ENCODE peak calls at places on chromosomes 16 and 17, in five cellular contexts. R is endodermal cell, E is heart right ventricle, T is fibroblast of pulmonary artery, B is breast epithelium. H is an unnamed sample.
A peak's percentile ranks its signal among the peaks of the same experiment; 100 is the strongest.

GRCh38 chr16:4375717-4376116 is 4.1 kb downstream of the VASN start:
- DNase-seq in R (peak; percentile 49), E (no peak), T (no peak), B (no peak), H (no peak)

GRCh38 chr17:35969558-35970442 is 11.5 kb downstream of the CCL16 start:
- DNase-seq in R (peak; percentile 97), E (peak; percentile 79), T (peak; percentile 85), B (peak; percentile 74), H (peak; percentile 79)

GRCh38 chr16:1068451-1068850 is 4.1 kb upstream of the SSTR5 start:
- DNase-seq in R (no peak), E (no peak), T (no peak), B (no peak), H (no peak)

GRCh38 chr17:16371742-16372141 is 9.1 kb upstream of the UBB start:
- DNase-seq in R (no peak), E (peak; percentile 38), T (peak; percentile 62), B (no peak), H (no peak)

GRCh38 chr16:89314357-89314756 is 96.9 kb downstream of the ZNF778 start:
- DNase-seq in R (no peak), E (no peak), T (no peak), B (no peak), H (no peak)

GRCh38 chr16:8926827-8927226 is 36.9 kb downstream of the USP7 start:
- DNase-seq in R (no peak), E (no peak), T (no peak), B (no peak), H (no peak)

GRCh38 chr17:15264542-15264941 is 584 bp downstream of the PMP22 start:
- DNase-seq in R (peak; percentile 41), E (peak; percentile 36), T (no peak), B (peak; percentile 68), H (no peak)

GRCh38 chr16:5428932-5429331 is 331.3 kb upstream of the EEF2KMT start:
- DNase-seq in R (peak; percentile 91), E (no peak), T (no peak), B (no peak), H (peak; percentile 33)

GRCh38 chr16:72989203-72989991 is 58.5 kb downstream of the ZFHX3 start:
- DNase-seq in R (no peak), E (no peak), T (peak; percentile 78), B (no peak), H (no peak)

GRCh38 chr17:65181237-65182061 is 44.3 kb downstream of the RGS9 start:
- DNase-seq in R (no peak), E (no peak), T (no peak), B (no peak), H (no peak)

GRCh38 chr17:8832711-8833352 is 33.7 kb upstream of the MFSD6L start:
- DNase-seq in R (peak; percentile 97), E (no peak), T (no peak), B (no peak), H (peak; percentile 51)

GRCh38 chr17:78414178-78415162 is 36.0 kb downstream of the PGS1 start:
- DNase-seq in R (no peak), E (no peak), T (no peak), B (no peak), H (no peak)

GRCh38 chr17:39605492-39606433 is 2.0 kb downstream of the NEUROD2 start:
- DNase-seq in R (peak; percentile 88), E (no peak), T (no peak), B (no peak), H (no peak)

GRCh38 chr17:13477180-13477611 is 124.5 kb downstream of the HS3ST3A1 start:
- DNase-seq in R (no peak), E (no peak), T (peak; percentile 39), B (no peak), H (no peak)

GRCh38 chr17:82215095-82215971 is 2.7 kb upstream of the CCDC57 start:
- DNase-seq in R (peak; percentile 65), E (no peak), T (no peak), B (no peak), H (peak; percentile 45)

GRCh38 chr17:82592751-82593589 is 55.3 kb downstream of the WDR45B start:
- DNase-seq in R (peak; percentile 85), E (peak; percentile 78), T (peak; percentile 82), B (no peak), H (peak; percentile 39)

DNA sequence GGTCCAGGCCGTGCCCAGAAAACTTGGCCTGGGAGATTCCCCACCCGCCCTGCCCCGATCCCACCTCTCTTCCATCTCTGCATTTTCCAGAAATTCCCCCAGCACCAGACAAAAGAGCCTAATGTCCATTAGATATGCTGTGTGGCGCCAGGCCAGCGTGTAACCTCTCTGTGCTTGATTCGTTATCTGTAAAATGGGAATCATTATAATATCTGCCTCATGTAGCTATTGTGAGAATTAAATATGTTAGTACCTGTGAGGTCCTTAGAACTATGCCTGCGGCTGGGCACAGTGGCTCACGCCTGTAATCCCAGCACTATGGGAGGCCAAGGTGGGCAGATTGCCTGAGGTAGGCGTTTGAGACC is 33.6 kb upstream of the IL21R start:
- DNase-seq in R (no peak), E (no peak), T (no peak), B (no peak), H (no peak)
- TF ChIP-seq CTCF in R (no peak), E (no peak), T (no peak), B (no peak), H (no peak)

DNA sequence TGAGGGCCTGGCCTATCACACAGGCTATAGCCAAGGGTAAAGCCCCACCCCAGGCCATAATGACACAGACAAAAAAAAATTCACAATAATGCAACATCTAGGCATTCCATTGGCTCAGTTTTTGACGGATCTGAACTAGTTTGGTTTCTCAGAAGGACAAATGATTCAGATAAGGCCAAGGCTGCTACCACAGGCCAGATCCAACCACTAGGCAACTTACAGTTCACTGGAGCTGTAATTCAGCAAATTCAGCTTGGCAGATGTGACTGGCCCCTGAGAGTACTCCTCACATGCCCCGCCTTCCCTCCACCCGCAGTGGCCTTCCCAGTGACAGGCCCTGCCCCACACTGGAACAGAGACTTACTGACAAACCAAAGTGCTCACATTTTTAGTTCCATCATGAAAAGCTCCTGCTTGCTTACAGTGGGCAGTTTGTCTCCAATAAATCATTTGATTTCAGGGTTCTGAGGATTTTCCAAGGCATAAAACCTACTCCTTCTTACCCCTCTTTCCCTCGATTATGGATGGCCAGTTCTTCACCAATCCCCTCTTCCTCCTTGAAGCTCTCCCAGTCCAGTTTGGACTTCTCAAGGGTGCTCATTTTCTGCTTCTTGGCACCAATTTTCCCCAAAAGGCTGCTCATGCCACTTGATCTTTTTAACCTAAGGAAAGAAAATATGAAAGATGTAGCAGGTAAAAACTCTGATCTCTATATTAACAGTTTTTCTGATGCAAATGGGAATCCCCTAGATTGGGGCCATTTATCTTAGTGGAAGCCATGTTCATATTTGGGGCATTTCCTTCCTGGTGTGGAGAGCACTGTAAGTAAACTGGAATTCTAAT is 53.3 kb upstream of the BCAR1 start:
- DNase-seq in R (no peak), E (peak; percentile 41), T (peak; percentile 89), B (no peak), H (no peak)
- TF ChIP-seq CTCF in R (no peak), E (no peak), T (no peak), B (no peak), H (no peak)

GRCh38 chr17:50270430-50271172 is 3.7 kb upstream of the TMEM92 start:
- DNase-seq in R (no peak), E (no peak), T (peak; percentile 68), B (peak; percentile 50), H (no peak)
- TF ChIP-seq CTCF in R (no peak), E (no peak), T (no peak), B (no peak), H (peak; percentile 48)

DNA sequence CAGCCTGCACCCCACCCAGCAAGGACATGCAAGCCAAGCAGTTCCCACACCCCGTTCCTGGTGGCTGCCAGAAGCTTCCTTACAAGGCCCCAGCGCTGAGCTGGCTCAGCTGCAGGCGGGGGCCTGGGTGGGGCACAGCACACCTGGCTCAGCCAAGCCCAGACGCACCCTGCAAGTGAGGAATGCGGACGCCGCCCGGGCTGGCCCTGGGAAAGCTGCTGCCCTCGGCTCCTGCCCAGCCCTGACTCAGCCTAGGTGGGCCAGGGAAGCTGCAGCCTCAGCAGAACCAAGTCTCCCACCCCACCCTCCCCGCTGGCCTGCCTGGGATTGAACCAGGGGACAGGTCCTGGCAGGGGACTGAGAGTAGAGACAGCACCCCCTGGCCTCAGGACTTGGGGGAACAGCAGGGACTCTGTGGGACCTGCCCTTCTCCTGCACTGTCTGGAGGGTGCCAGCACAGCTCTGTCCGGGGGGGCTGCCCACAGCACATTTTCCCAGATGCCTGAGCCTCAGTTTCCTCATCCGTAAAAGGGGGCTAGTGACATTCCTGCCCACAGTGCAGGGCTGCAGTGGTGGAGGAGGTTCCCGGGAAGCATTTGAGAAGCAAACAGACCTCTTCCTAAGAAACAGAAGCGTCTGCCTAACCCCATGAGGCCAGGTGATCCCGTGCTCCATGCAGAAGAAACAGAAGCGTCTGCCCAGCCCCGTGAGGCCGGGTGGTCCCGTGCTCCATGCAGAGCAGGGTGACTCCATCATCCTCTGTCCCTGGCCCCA is 29.9 kb upstream of the KRT17 start:
- DNase-seq in R (peak; percentile 81), E (no peak), T (no peak), B (peak; percentile 88), H (no peak)
- TF ChIP-seq CTCF in R (no peak), E (no peak), T (no peak), B (no peak), H (no peak)

DNA sequence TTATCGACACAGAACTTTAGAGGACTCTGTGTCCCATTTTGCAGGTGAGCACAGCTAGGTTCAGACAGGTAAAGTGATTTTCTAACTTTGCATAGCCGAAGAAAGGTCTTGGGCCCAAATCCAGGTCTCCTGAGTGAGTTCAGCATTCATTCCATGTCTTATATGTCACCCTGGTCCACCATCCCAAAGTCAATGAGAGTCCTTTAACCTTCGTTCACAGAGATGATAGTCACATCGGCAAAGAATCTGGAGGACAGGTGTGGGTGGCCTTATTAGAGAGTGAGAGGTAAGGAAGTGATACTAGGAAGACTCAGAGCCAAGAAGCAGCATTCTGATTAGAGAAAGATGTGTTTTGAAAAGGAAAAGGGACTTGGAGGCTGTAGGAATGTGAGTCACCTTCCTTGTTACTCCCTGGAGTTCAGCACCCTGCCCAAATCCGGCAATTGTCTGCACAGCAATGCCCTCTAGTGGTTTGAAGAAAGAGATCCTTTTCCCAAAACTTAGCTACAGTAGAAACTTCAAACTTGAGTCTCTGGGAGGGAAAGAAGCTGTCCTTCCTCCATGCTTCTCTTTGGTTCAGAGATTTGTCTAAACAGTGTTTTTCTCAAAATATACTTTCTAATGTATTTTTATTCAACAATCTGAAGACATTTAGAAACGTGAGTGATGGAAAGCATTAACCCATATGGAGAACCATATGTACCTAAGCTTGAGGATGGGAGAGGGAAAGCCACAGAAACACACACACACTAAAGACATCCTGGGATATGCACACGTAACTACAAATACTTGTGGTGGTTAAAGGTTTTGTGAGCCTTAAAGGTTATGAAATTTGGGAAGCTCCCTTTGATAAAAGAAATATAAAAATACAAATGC is 96.4 kb upstream of the SHISA6 start:
- DNase-seq in R (peak; percentile 85), E (peak; percentile 27), T (peak; percentile 44), B (no peak), H (peak; percentile 26)
- TF ChIP-seq CTCF in R (peak; percentile 95), E (peak; percentile 69), T (peak; percentile 50), B (no peak), H (peak; percentile 76)

H was measured in glutamatergic neuron.